ENCODE peak calls at places on chromosomes 4 and X, in seven cellular contexts. P is Calu3, L is NCI-H1417, O is body of pancreas, W is NCI-H1105 treated with DMSO at 0.1 percent for 48 hours, A is mesendoderm, E is right lobe of liver. F is an unnamed sample.

GRCh38 chr4:7581477-7581876 is 146.7 kb upstream of the PSAPL1 start:
- DNase-seq in P (no peak), L (no peak), O (no peak), W (no peak), A (peak; percentile 72), E (no peak), F (no peak)

GRCh38 chrX:41333744-41333993 is 293 bp upstream of the DDX3X start:
- DNase-seq in P (no peak), L (peak; percentile 99), O (peak; percentile 75), W (peak; percentile 82), A (peak; percentile 92), E (no peak), F (no peak)

GRCh38 chr4:6177587-6178197 is 22.7 kb downstream of the JAKMIP1 start:
- DNase-seq in P (no peak), L (no peak), O (peak; percentile 16), W (no peak), A (peak; percentile 74), E (no peak), F (no peak)

GRCh38 chr4:150722908-150723362 is 141.0 kb downstream of the MAB21L2 start:
- DNase-seq in P (peak; percentile 28), L (no peak), O (peak; percentile 98), W (no peak), A (peak; percentile 60), E (peak; percentile 93), F (peak; percentile 60)

GRCh38 chrX:80879916-80880315 is 70.2 kb upstream of the BRWD3 start:
- DNase-seq in P (no peak), L (no peak), O (no peak), W (no peak), A (peak; percentile 1), E (no peak), F (no peak)

GRCh38 chr4:184899261-184900134 is 73.7 kb upstream of the ACSL1 start:
- DNase-seq in P (peak; percentile 43), L (no peak), O (peak; percentile 56), W (no peak), A (no peak), E (peak; percentile 94), F (peak; percentile 60)

GRCh38 chrX:16005899-16006298 is 117.5 kb upstream of the GRPR start:
- DNase-seq in P (no peak), L (no peak), O (no peak), W (no peak), A (no peak), E (no peak), F (no peak)

GRCh38 chr4:86461849-86462248 is 102.0 kb upstream of the MAPK10 start:
- DNase-seq in P (no peak), L (no peak), O (no peak), W (no peak), A (no peak), E (no peak), F (no peak)

GRCh38 chr4:147975325-147975724 is 243.4 kb downstream of the ARHGAP10 start:
- DNase-seq in P (no peak), L (no peak), O (no peak), W (no peak), A (no peak), E (no peak), F (peak; percentile 56)

GRCh38 chrX:13476384-13476783 is 93.0 kb upstream of the EGFL6 start:
- DNase-seq in P (no peak), L (no peak), O (no peak), W (no peak), A (no peak), E (no peak), F (no peak)

GRCh38 chr4:61200195-61200990 is at the start of gene ADGRL3:
- DNase-seq in P (peak; percentile 6), L (peak; percentile 91), O (no peak), W (peak; percentile 66), A (peak; percentile 94), E (no peak), F (no peak)

GRCh38 chr4:2292679-2293108 is 30.8 kb upstream of the MXD4 start:
- DNase-seq in P (no peak), L (peak; percentile 3), O (no peak), W (no peak), A (no peak), E (peak; percentile 7), F (no peak)

GRCh38 chrX:150360331-150360730 is 2.8 kb upstream of the MAMLD1 start:
- DNase-seq in P (no peak), L (no peak), O (no peak), W (no peak), A (no peak), E (no peak), F (no peak)

GRCh38 chrX:40098264-40099045 is 697 bp upstream of the BCOR start:
- DNase-seq in P (peak; percentile 70), L (peak; percentile 84), O (peak; percentile 69), W (no peak), A (peak; percentile 86), E (peak; percentile 55), F (no peak)

GRCh38 chr4:102139932-102140331 is 205.3 kb downstream of the SLC39A8 start:
- DNase-seq in P (no peak), L (peak; percentile 54), O (no peak), W (peak; percentile 20), A (no peak), E (no peak), F (no peak)

GRCh38 chr4:156931267-156931666 is 40.3 kb downstream of the PDGFC start:
- DNase-seq in P (peak; percentile 61), L (no peak), O (peak; percentile 57), W (no peak), A (no peak), E (no peak), F (peak; percentile 27)

GRCh38 chr4:22203436-22204011 is 255.0 kb upstream of the KCNIP4 start:
- DNase-seq in P (no peak), L (no peak), O (no peak), W (no peak), A (no peak), E (no peak), F (no peak)

GRCh38 chr4:152225680-152226079 is 310.2 kb downstream of the FBXW7 start:
- DNase-seq in P (no peak), L (no peak), O (no peak), W (no peak), A (no peak), E (no peak), F (no peak)

GRCh38 chr4:102247041-102247440 is 98.2 kb downstream of the SLC39A8 start:
- DNase-seq in P (no peak), L (no peak), O (no peak), W (no peak), A (no peak), E (no peak), F (no peak)

GRCh38 chr4:85509882-85510631 is 35.1 kb downstream of the ARHGAP24 start:
- DNase-seq in P (no peak), L (no peak), O (no peak), W (no peak), A (peak; percentile 42), E (no peak), F (no peak)

GRCh38 chr4:93053140-93053539 is 749.4 kb downstream of the GRID2 start:
- DNase-seq in P (no peak), L (no peak), O (no peak), W (no peak), A (no peak), E (no peak), F (no peak)

GRCh38 chr4:110104661-110105060 is 93.8 kb downstream of the ELOVL6 start:
- DNase-seq in P (no peak), L (peak; percentile 85), O (no peak), W (no peak), A (peak; percentile 39), E (no peak), F (no peak)

GRCh38 chrX:47581731-47582647 is at the start of gene TIMP1:
- DNase-seq in P (peak; percentile 87), L (no peak), O (peak; percentile 83), W (no peak), A (peak; percentile 94), E (peak; percentile 73), F (peak; percentile 76)

GRCh38 chr4:88985088-88985779 is 71.8 kb downstream of the FAM13A start:
- DNase-seq in P (no peak), L (no peak), O (peak; percentile 32), W (no peak), A (no peak), E (peak; percentile 60), F (no peak)

GRCh38 chrX:147736045-147736444 is 175.7 kb upstream of the FMR1 start:
- DNase-seq in P (no peak), L (no peak), O (no peak), W (no peak), A (peak; percentile 16), E (no peak), F (no peak)

GRCh38 chrX:84729809-84730208 is 227.6 kb upstream of the HDX start:
- DNase-seq in P (peak; percentile 4), L (peak; percentile 73), O (peak; percentile 28), W (peak; percentile 71), A (peak; percentile 94), E (peak; percentile 41), F (no peak)

GRCh38 chr4:42460043-42460442 is 62.8 kb downstream of the SHISA3 start:
- DNase-seq in P (no peak), L (no peak), O (peak; percentile 70), W (no peak), A (no peak), E (no peak), F (no peak)